ENCODE peak calls at places on chromosomes 1 and 21, in ten cellular contexts. B is IMR-90, A is endothelial cell, V is Calu3, C is cardiac fibroblast, F is LoVo, K is AG09319, Q is fibroblast of the conjunctiva, Y is hypothalamus, O is K562. X is an unnamed sample.

GRCh38 chr1:86155061-86155806 is 1.3 kb downstream of the COL24A1 start:
- DNase-seq in C (peak), O (no peak), Q (no peak), V (no peak), Y (no peak), A (peak), F (no peak), B (no peak), K (no peak), X (peak)

GRCh38 chr1:56477164-56478111 is 101.9 kb downstream of the PLPP3 start:
- DNase-seq in Q (peak), K (no peak), B (peak), A (peak), O (no peak), C (peak), V (peak), Y (no peak), F (no peak), X (peak)

GRCh38 chr1:6260961-6261614 is at the start of gene GPR153:
- DNase-seq in V (peak), A (no peak), B (no peak), C (peak), Y (no peak), F (peak), K (no peak), O (peak), Q (no peak), X (no peak)

GRCh38 chr21:35226960-35227741 is 178.0 kb upstream of the RUNX1 start:
- DNase-seq in O (no peak), Q (no peak), A (no peak), K (no peak), F (no peak), B (no peak), Y (no peak), V (no peak), C (no peak), X (no peak)

GRCh38 chr21:35172231-35172630 is 123.1 kb upstream of the RUNX1 start:
- DNase-seq in B (no peak), V (no peak), K (no peak), Q (no peak), C (no peak), A (no peak), O (no peak), F (no peak), Y (no peak), X (no peak)

GRCh38 chr1:119779869-119780356 is 11.2 kb upstream of the HMGCS2 start:
- DNase-seq in F (peak), V (no peak), Q (no peak), O (no peak), K (peak), Y (no peak), B (peak), C (peak), A (no peak), X (no peak)

GRCh38 chr21:31594279-31594678 is 65.2 kb upstream of the SOD1 start:
- DNase-seq in F (no peak), Q (no peak), Y (no peak), A (no peak), K (no peak), O (no peak), B (no peak), V (no peak), C (no peak), X (no peak)

GRCh38 chr1:6353948-6354658 is 39.5 kb downstream of the ACOT7 start:
- DNase-seq in C (peak), O (peak), A (no peak), B (no peak), V (no peak), F (peak), Q (no peak), Y (no peak), K (no peak), X (no peak)

GRCh38 chr21:44392916-44393315 is 39.5 kb downstream of the TRPM2 start:
- DNase-seq in V (no peak), Y (no peak), K (no peak), Q (no peak), C (no peak), F (no peak), B (no peak), A (no peak), O (no peak), X (no peak)

GRCh38 chr1:48493970-48494769 is 22.2 kb upstream of the SPATA6 start:
- DNase-seq in Q (peak), V (peak), F (peak), K (peak), A (no peak), O (no peak), C (peak), Y (no peak), B (peak), X (no peak)

GRCh38 chr1:180815188-180815587 is 97.5 kb upstream of the KIAA1614 start:
- DNase-seq in F (no peak), K (no peak), A (no peak), C (no peak), V (no peak), Q (no peak), O (peak), Y (no peak), B (no peak), X (no peak)

GRCh38 chr1:186297439-186297838 is 77.6 kb downstream of the TPR start:
- DNase-seq in Q (no peak), F (no peak), A (no peak), C (no peak), O (no peak), K (no peak), V (no peak), Y (no peak), B (no peak), X (no peak)

GRCh38 chr1:61482170-61482569 is 242.8 kb downstream of the TM2D1 start:
- DNase-seq in C (peak), F (no peak), Y (no peak), O (no peak), V (no peak), Q (no peak), A (no peak), B (no peak), K (no peak), X (no peak)

GRCh38 chr1:173478099-173478555 is 992 bp downstream of the PRDX6 start:
- DNase-seq in A (peak), B (peak), O (peak), F (peak), C (peak), V (peak), Y (no peak), K (peak), Q (peak), X (peak)

X was measured in tibial nerve.